ENCODE peak calls at places on chromosomes 3 and 15, in five cellular contexts. V, N, H, X and O are unnamed samples.

GRCh38 chr15:85754993-85755392 is 39.7 kb downstream of the KLHL25 start:
- DNase-seq in N (no peak), X (no peak), H (no peak), V (no peak), O (no peak)

GRCh38 chr15:22978691-22979068 is 1.5 kb downstream of the CYFIP1 start:
- DNase-seq in X (no peak), N (no peak), V (no peak), H (no peak), O (no peak)

GRCh38 chr15:39573287-39573686 is 7.6 kb upstream of the THBS1 start:
- DNase-seq in N (no peak), X (no peak), V (no peak), H (no peak), O (no peak)

GRCh38 chr3:77096966-77097890 is 57.3 kb downstream of the ROBO2 start:
- DNase-seq in X (no peak), N (no peak), V (no peak), H (no peak), O (no peak)

GRCh38 chr15:60840306-60840702 is 361.4 kb upstream of the ICE2 start:
- DNase-seq in V (no peak), H (no peak), X (no peak), N (no peak), O (no peak)

GRCh38 chr15:39629906-39630305 is 49.0 kb downstream of the THBS1 start:
- DNase-seq in H (no peak), V (no peak), X (no peak), N (no peak), O (no peak)

GRCh38 chr3:99881121-99881524 is 63.5 kb downstream of the CMSS1 start:
- DNase-seq in H (no peak), X (no peak), V (no peak), N (no peak), O (no peak)

GRCh38 chr3:14418670-14419250 is 16.4 kb downstream of the SLC6A6 start:
- DNase-seq in X (no peak), N (no peak), H (no peak), V (no peak), O (no peak)

GRCh38 chr3:105166893-105167292 is 199.8 kb upstream of the ALCAM start:
- DNase-seq in V (no peak), H (no peak), X (no peak), N (no peak), O (no peak)

GRCh38 chr15:96183020-96183926 is 147.2 kb upstream of the NR2F2 start:
- DNase-seq in X (no peak), H (no peak), V (no peak), N (no peak), O (no peak)

GRCh38 chr3:184234224-184234623 is 4.8 kb downstream of the VWA5B2 start:
- DNase-seq in V (no peak), H (peak), N (no peak), X (no peak), O (no peak)

GRCh38 chr3:127570520-127570919 is 20.0 kb downstream of the TPRA1 start:
- DNase-seq in V (no peak), N (no peak), X (no peak), H (no peak), O (no peak)

GRCh38 chr15:63037996-63038720 is 4.4 kb upstream of the TPM1 start:
- DNase-seq in H (no peak), N (no peak), X (no peak), V (no peak), O (no peak)

GRCh38 chr3:40185029-40185695 is 124.3 kb upstream of the EIF1B start:
- DNase-seq in N (no peak), H (no peak), V (no peak), X (no peak), O (no peak)

GRCh38 chr3:86991482-86991815 is 500 bp upstream of the VGLL3 start:
- DNase-seq in V (no peak), H (no peak), N (no peak), X (no peak), O (no peak)

GRCh38 chr3:111989061-111989678 is 9.6 kb upstream of the TAGLN3 start:
- DNase-seq in H (no peak), N (no peak), V (no peak), X (no peak), O (no peak)

GRCh38 chr3:124396397-124396796 is 333.9 kb upstream of the UMPS start:
- DNase-seq in V (no peak), N (no peak), H (no peak), X (no peak), O (no peak)

GRCh38 chr3:87873136-87873535 is 185.7 kb downstream of the CGGBP1 start:
- DNase-seq in X (no peak), V (no peak), H (no peak), N (no peak), O (no peak)

GRCh38 chr3:116886202-116886893 is 176.8 kb downstream of the TUSC7 start:
- DNase-seq in N (no peak), V (no peak), X (no peak), H (no peak), O (no peak)

GRCh38 chr3:172279191-172279640 is 169.0 kb downstream of the GHSR start:
- DNase-seq in V (no peak), N (no peak), X (no peak), H (no peak), O (no peak)

GRCh38 chr15:76181705-76182107 is 121.9 kb downstream of the TMEM266 start:
- DNase-seq in X (no peak), H (no peak), V (no peak), N (no peak), O (no peak)

GRCh38 chr15:78298983-78299301 is 467 bp downstream of the SKIC8 start:
- DNase-seq in X (no peak), H (no peak), V (no peak), N (no peak), O (no peak)

GRCh38 chr3:104879919-104880318 is 486.8 kb upstream of the ALCAM start:
- DNase-seq in N (no peak), V (no peak), H (no peak), X (no peak), O (no peak)

GRCh38 chr3:36729204-36730056 is 34.9 kb downstream of the DCLK3 start:
- DNase-seq in N (no peak), H (no peak), X (no peak), V (no peak), O (no peak)

GRCh38 chr3:10263549-10264363 is 15.5 kb downstream of the TATDN2 start:
- DNase-seq in X (peak), H (no peak), N (no peak), V (no peak), O (peak)

GRCh38 chr3:49899815-49900214 is 3.9 kb downstream of the MST1R start:
- DNase-seq in N (no peak), H (no peak), V (no peak), X (no peak), O (no peak)

GRCh38 chr3:147962408-147963164 is 553.4 kb downstream of the ZIC1 start:
- DNase-seq in H (no peak), X (no peak), V (no peak), N (no peak), O (no peak)

GRCh38 chr3:42036483-42036823 is 54.7 kb upstream of the TRAK1 start:
- DNase-seq in N (no peak), V (no peak), H (no peak), X (no peak), O (no peak)

GRCh38 chr3:70064194-70064787 is 64.8 kb downstream of the SAMMSON start:
- DNase-seq in N (peak), X (no peak), H (no peak), V (no peak), O (no peak)

GRCh38 chr3:66412176-66412887 is 88.5 kb downstream of the LRIG1 start:
- DNase-seq in H (no peak), V (no peak), X (no peak), N (no peak), O (no peak)

GRCh38 chr3:111715911-111716523 is 120.9 kb upstream of the ZBED2 start:
- DNase-seq in V (no peak), X (no peak), N (no peak), H (peak), O (peak)

GRCh38 chr3:179666436-179667035 is 13.7 kb downstream of the USP13 start:
- DNase-seq in X (no peak), H (no peak), V (peak), N (no peak), O (no peak)

GRCh38 chr15:45121706-45122417 is 7.7 kb downstream of the DUOXA2 start:
- DNase-seq in X (no peak), V (no peak), N (no peak), H (no peak), O (no peak)